ENCODE peak calls at places on chromosomes 3 and 15, in six cellular contexts. One of them, this sample, is unnamed.

GRCh38 chr3:17372811-17373210 is 369.6 kb downstream of the TBC1D5 start:
- DNase-seq in H1: no peak
- DNase-seq in neural progenitor cell: no peak
- DNase-seq in HepG2: peak
- DNase-seq in HCT116: no peak
- DNase-seq in fibroblast of lung: peak
- DNase-seq in this sample: peak

GRCh38 chr3:159727506-159727905 is 261.1 kb upstream of the IL12A start:
- DNase-seq in H1: no peak
- DNase-seq in neural progenitor cell: no peak
- DNase-seq in HepG2: no peak
- DNase-seq in HCT116: no peak
- DNase-seq in fibroblast of lung: no peak
- DNase-seq in this sample: peak

GRCh38 chr3:178841011-178841410 is 230.6 kb downstream of the ZMAT3 start:
- DNase-seq in H1: no peak
- DNase-seq in neural progenitor cell: no peak
- DNase-seq in HepG2: no peak
- DNase-seq in HCT116: no peak
- DNase-seq in fibroblast of lung: no peak
- DNase-seq in this sample: no peak

GRCh38 chr3:147393261-147393964 is 12.9 kb downstream of the ZIC4 start:
- DNase-seq in H1: peak
- DNase-seq in neural progenitor cell: peak
- DNase-seq in HepG2: no peak
- DNase-seq in HCT116: no peak
- DNase-seq in fibroblast of lung: no peak
- DNase-seq in this sample: no peak

GRCh38 chr3:61381745-61382392 is 130.6 kb upstream of the FHIT start:
- DNase-seq in H1: no peak
- DNase-seq in neural progenitor cell: peak
- DNase-seq in HepG2: peak
- DNase-seq in HCT116: peak
- DNase-seq in fibroblast of lung: peak
- DNase-seq in this sample: peak

GRCh38 chr3:59526999-59527398 is 477.2 kb upstream of the CFAP20DC start:
- DNase-seq in H1: no peak
- DNase-seq in neural progenitor cell: no peak
- DNase-seq in HepG2: no peak
- DNase-seq in HCT116: no peak
- DNase-seq in fibroblast of lung: no peak
- DNase-seq in this sample: no peak

GRCh38 chr3:87706176-87706575 is 352.6 kb downstream of the CGGBP1 start:
- DNase-seq in H1: no peak
- DNase-seq in neural progenitor cell: no peak
- DNase-seq in HepG2: no peak
- DNase-seq in HCT116: no peak
- DNase-seq in fibroblast of lung: no peak
- DNase-seq in this sample: peak

GRCh38 chr15:99522288-99522687 is 43.5 kb upstream of the MEF2A start:
- DNase-seq in H1: no peak
- DNase-seq in neural progenitor cell: no peak
- DNase-seq in HepG2: no peak
- DNase-seq in HCT116: no peak
- DNase-seq in fibroblast of lung: no peak
- DNase-seq in this sample: no peak

GRCh38 chr3:167887096-167887495 is 151.6 kb downstream of the SERPINI1 start:
- DNase-seq in H1: no peak
- DNase-seq in neural progenitor cell: no peak
- DNase-seq in HepG2: peak
- DNase-seq in HCT116: no peak
- DNase-seq in fibroblast of lung: peak
- DNase-seq in this sample: peak

GRCh38 chr15:60326824-60327654 is 70.7 kb downstream of the ANXA2 start:
- DNase-seq in H1: no peak
- DNase-seq in neural progenitor cell: peak
- DNase-seq in HepG2: peak
- DNase-seq in HCT116: peak
- DNase-seq in fibroblast of lung: peak
- DNase-seq in this sample: peak

GRCh38 chr3:55007971-55008370 is 80.1 kb upstream of the LRTM1 start:
- DNase-seq in H1: no peak
- DNase-seq in neural progenitor cell: no peak
- DNase-seq in HepG2: no peak
- DNase-seq in HCT116: no peak
- DNase-seq in fibroblast of lung: no peak
- DNase-seq in this sample: no peak

GRCh38 chr3:194138732-194139084 is 2.8 kb downstream of the HES1 start:
- DNase-seq in H1: no peak
- DNase-seq in neural progenitor cell: peak
- DNase-seq in HepG2: no peak
- DNase-seq in HCT116: no peak
- DNase-seq in fibroblast of lung: no peak
- DNase-seq in this sample: no peak

GRCh38 chr15:31469801-31470545 is 143.3 kb downstream of the KLF13 start:
- DNase-seq in H1: peak
- DNase-seq in neural progenitor cell: no peak
- DNase-seq in HepG2: no peak
- DNase-seq in HCT116: no peak
- DNase-seq in fibroblast of lung: no peak
- DNase-seq in this sample: no peak

GRCh38 chr3:55812403-55813013 is 325.4 kb upstream of the WNT5A start:
- DNase-seq in H1: no peak
- DNase-seq in neural progenitor cell: no peak
- DNase-seq in HepG2: no peak
- DNase-seq in HCT116: no peak
- DNase-seq in fibroblast of lung: no peak
- DNase-seq in this sample: no peak

GRCh38 chr3:110473405-110473804 is 598.2 kb upstream of the NECTIN3 start:
- DNase-seq in H1: no peak
- DNase-seq in neural progenitor cell: no peak
- DNase-seq in HepG2: no peak
- DNase-seq in HCT116: no peak
- DNase-seq in fibroblast of lung: no peak
- DNase-seq in this sample: no peak

GRCh38 chr15:101445562-101446526 is 43.7 kb downstream of the PCSK6 start:
- DNase-seq in H1: no peak
- DNase-seq in neural progenitor cell: no peak
- DNase-seq in HepG2: peak
- DNase-seq in HCT116: no peak
- DNase-seq in fibroblast of lung: peak
- DNase-seq in this sample: peak

GRCh38 chr3:71305246-71306206 is 278.0 kb downstream of the FOXP1 start:
- DNase-seq in H1: peak
- DNase-seq in neural progenitor cell: peak
- DNase-seq in HepG2: peak
- DNase-seq in HCT116: no peak
- DNase-seq in fibroblast of lung: peak
- DNase-seq in this sample: peak

GRCh38 chr3:108180214-108180613 is 42.0 kb downstream of the IFT57 start:
- DNase-seq in H1: no peak
- DNase-seq in neural progenitor cell: no peak
- DNase-seq in HepG2: no peak
- DNase-seq in HCT116: no peak
- DNase-seq in fibroblast of lung: peak
- DNase-seq in this sample: peak

GRCh38 chr3:134037168-134037567 is 7.4 kb upstream of the SLCO2A1 start:
- DNase-seq in H1: peak
- DNase-seq in neural progenitor cell: no peak
- DNase-seq in HepG2: no peak
- DNase-seq in HCT116: no peak
- DNase-seq in fibroblast of lung: no peak
- DNase-seq in this sample: no peak

GRCh38 chr3:134038716-134039115 is 9.0 kb upstream of the SLCO2A1 start:
- DNase-seq in H1: no peak
- DNase-seq in neural progenitor cell: no peak
- DNase-seq in HepG2: no peak
- DNase-seq in HCT116: no peak
- DNase-seq in fibroblast of lung: no peak
- DNase-seq in this sample: no peak

GRCh38 chr3:134038071-134038491 is 8.4 kb upstream of the SLCO2A1 start:
- DNase-seq in H1: peak
- DNase-seq in neural progenitor cell: no peak
- DNase-seq in HepG2: no peak
- DNase-seq in HCT116: no peak
- DNase-seq in fibroblast of lung: no peak
- DNase-seq in this sample: no peak

GRCh38 chr3:134040066-134040465 is 10.3 kb upstream of the SLCO2A1 start:
- DNase-seq in H1: peak
- DNase-seq in neural progenitor cell: no peak
- DNase-seq in HepG2: no peak
- DNase-seq in HCT116: no peak
- DNase-seq in fibroblast of lung: no peak
- DNase-seq in this sample: no peak

DNA sequence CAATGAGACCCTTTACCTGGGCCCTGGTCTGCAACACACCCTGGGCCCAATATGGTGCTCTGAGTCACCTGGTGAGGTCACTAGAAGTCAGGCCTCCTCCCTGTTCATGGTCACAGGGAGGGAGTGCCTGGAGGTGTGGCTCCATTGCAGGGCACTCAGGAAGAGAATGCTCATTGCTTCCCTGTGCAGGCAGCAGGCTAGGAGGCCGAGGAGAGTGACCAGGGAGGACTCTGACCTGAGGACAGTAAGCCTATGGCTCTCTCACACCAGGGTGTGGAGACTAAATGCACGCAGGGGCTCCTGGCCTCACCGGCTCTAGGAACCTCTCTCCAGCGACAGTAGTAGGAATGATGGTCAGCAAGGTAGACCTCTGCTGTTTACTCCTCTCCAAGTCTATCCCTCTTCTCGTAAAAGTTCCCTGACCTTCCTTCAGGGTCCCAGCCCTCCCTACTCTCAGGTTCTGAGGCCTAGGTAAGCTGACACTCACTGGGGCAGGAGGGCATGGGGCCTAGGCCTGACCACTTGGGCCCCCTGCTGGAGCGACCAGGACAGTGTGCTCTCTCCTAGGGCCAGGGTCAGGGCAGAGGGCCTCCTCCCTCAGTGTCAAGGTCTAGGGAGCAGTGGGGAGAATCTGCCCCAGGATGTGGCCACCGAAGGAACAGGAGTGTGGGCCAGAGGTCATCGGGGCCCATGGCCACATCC is 9.6 kb upstream of the SLCO2A1 start:
- DNase-seq in H1: peak
- DNase-seq in neural progenitor cell: no peak
- DNase-seq in HepG2: peak
- DNase-seq in HCT116: peak
- DNase-seq in fibroblast of lung: no peak
- DNase-seq in this sample: peak
- TF ChIP-seq CTCF in H1: peak
- TF ChIP-seq CTCF in neural progenitor cell: no peak
- TF ChIP-seq CTCF in HepG2: peak
- TF ChIP-seq CTCF in HCT116: peak
- TF ChIP-seq CTCF in fibroblast of lung: peak
- TF ChIP-seq CTCF in this sample: peak

DNA sequence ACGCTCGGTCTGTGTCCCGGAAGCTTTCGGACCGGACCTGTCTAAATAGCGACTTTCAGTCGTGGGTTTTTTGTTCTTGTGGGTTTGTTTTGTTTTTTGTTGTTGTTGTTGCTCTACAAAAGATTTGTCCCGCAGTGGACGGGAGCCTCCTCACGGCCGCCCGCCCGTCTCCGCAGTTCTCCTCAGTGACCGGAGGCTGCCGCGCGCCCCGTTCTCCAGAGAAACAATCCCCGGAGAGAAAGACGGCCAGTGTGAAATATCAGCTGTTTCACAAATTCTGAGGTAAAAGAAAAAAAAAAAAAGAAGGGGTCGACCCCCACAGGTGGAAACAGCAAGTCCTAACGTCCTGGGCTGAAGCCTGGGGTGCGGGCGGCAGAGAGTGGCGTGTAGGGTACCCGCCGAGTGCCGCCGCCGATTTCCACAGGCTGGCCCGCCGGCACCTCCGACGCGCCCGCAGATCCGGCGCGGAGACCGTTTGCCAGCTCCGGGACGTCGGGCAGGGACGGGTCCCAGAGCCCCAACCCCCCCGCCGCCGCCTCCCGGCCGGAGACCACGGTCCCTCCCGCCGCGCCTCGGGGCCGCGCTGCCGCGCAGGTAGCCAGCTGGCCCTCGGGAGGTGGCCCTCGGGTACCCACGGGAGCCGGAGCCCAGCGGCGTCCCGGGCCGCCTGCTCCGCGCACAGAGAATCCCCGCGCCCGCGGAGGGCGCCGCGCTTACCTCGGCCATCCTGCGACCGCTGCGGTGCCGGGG is 476 bp downstream of the BNC1 start:
- DNase-seq in H1: peak
- DNase-seq in neural progenitor cell: peak
- DNase-seq in HepG2: no peak
- DNase-seq in HCT116: no peak
- DNase-seq in fibroblast of lung: peak
- DNase-seq in this sample: no peak
- H2AFZ ChIP-seq in H1: peak
- H2AFZ ChIP-seq in neural progenitor cell: peak
- H2AFZ ChIP-seq in HepG2: no peak
- H2AFZ ChIP-seq in HCT116: no peak
- H2AFZ ChIP-seq in fibroblast of lung: peak
- H2AFZ ChIP-seq in this sample: no peak

DNA sequence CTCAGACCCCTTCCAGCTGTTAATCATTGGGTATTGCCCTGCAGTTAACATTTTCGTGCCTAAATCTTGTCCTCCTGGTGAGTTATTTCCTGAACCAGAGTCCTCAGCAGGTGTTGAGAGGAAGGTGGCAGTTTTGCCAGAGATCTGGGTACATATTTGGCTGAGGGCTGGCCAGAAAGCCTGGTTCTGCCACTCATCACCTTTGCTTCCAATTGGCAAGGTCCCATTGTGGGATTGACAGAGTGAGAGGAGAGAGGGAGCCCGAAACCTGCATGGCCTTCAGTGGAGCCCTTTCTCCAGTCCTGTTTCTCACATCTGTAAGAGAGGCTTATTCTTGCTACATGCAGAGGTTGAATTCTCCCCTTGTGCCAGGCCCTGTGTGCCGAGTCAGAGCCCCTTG is 8.9 kb upstream of the TKT start:
- DNase-seq in H1: no peak
- DNase-seq in neural progenitor cell: no peak
- DNase-seq in HepG2: no peak
- DNase-seq in HCT116: no peak
- DNase-seq in fibroblast of lung: no peak
- DNase-seq in this sample: peak
- TF ChIP-seq EZH2 in H1: no peak
- TF ChIP-seq EZH2 in neural progenitor cell: no peak
- TF ChIP-seq EZH2 in HepG2: no peak
- TF ChIP-seq EZH2 in HCT116: no peak
- TF ChIP-seq EZH2 in fibroblast of lung: no peak
- TF ChIP-seq EZH2 in this sample: no peak

DNA sequence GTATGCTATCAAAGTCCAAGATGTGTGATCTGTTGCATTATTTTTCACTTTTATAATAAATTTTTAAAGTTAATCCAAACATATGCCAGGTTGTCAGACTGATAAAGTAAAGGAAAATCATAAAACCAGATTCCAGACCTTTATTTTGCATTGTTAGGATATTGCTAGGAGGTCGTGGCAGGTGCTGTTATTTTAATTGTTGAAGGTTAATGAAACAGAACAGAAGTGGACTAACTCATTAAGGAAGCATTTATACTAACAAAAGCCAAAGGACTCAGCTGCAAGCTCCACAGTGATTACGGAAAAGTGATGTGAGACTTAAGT is 63.1 kb downstream of the DCLK3 start:
- DNase-seq in H1: no peak
- DNase-seq in neural progenitor cell: peak
- DNase-seq in HepG2: no peak
- DNase-seq in HCT116: no peak
- DNase-seq in fibroblast of lung: no peak
- DNase-seq in this sample: no peak
- TF ChIP-seq CTCF in H1: no peak
- TF ChIP-seq CTCF in neural progenitor cell: no peak
- TF ChIP-seq CTCF in HepG2: no peak
- TF ChIP-seq CTCF in HCT116: no peak
- TF ChIP-seq CTCF in fibroblast of lung: no peak
- TF ChIP-seq CTCF in this sample: no peak

This sample was measured in PC-3.